ENCODE peak calls at places on chromosomes 1 and 21, in six cellular contexts. X, W, K, P, O and C are unnamed samples. For H3K4me1, the result is how much of the 10 kb centered on the place peaks cover.

GRCh38 chr1:225476100-225476511 is 48.3 kb upstream of the LBR start:
- DNase-seq in X (no peak), W (no peak), K (no peak), P (no peak), O (peak), C (no peak)

GRCh38 chr21:38806942-38807284 is 1.2 kb downstream of the ETS2 start:
- DNase-seq in X (peak), W (no peak), K (no peak), P (no peak), O (no peak), C (no peak)

GRCh38 chr1:17108786-17109185 is 10.5 kb downstream of the PADI2 start:
- DNase-seq in X (peak), W (peak), K (no peak), P (no peak), O (no peak), C (peak)

GRCh38 chr1:204711947-204712701 is 26.6 kb upstream of the LRRN2 start:
- DNase-seq in X (no peak), W (peak), K (no peak), P (peak), O (no peak), C (peak)

GRCh38 chr1:184617433-184618029 is 137.1 kb downstream of the EDEM3 start:
- DNase-seq in X (no peak), W (no peak), K (no peak), P (no peak), O (no peak), C (no peak)

GRCh38 chr1:33425900-33426299 is 5.0 kb downstream of the PHC2 start:
- DNase-seq in X (no peak), W (no peak), K (no peak), P (no peak), O (no peak), C (no peak)

GRCh38 chr1:2339206-2340085 is 51.9 kb downstream of the MORN1 start:
- DNase-seq in X (no peak), W (no peak), K (no peak), P (no peak), O (no peak), C (no peak)

GRCh38 chr1:29956343-29957030 is 720.2 kb downstream of the PTPRU start:
- DNase-seq in X (no peak), W (no peak), K (no peak), P (no peak), O (no peak), C (no peak)

GRCh38 chr1:226637147-226637935 is 88.8 kb downstream of the STUM start:
- DNase-seq in X (no peak), W (peak), K (peak), P (peak), O (peak), C (no peak)

GRCh38 chr1:157045251-157046218 is at the start of gene ARHGEF11:
- DNase-seq in X (peak), W (peak), K (peak), P (peak), O (peak), C (peak)

GRCh38 chr1:167554028-167554779 is 642 bp upstream of the CREG1 start:
- DNase-seq in X (no peak), W (no peak), K (peak), P (no peak), O (no peak), C (no peak)
- H3K4me1 ChIP-seq in X (under half), W (under half), K (under half), P (under half), O (under half), C (under half)

DNA sequence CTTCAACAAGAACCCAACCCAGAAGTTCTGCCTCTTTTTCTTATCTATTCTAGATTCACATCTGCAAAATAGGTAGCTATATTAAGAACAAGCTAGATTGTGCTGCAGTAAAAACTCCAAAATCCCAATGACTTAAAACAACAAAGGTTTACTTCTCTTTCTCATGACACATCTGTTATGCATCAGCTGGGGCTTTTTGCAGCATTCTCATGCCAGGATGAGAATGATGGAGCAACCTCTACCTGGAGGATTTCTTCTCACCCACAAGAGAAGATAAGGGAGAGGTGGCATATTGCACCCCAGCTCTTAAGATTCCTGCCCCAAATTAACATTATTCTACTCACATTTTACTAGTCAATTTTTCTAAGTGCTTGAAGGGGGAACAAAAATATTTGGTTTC is 152.3 kb upstream of the SPAG17 start:
- DNase-seq in X (no peak), W (no peak), K (no peak), P (no peak), O (no peak), C (no peak)
- H3K27ac ChIP-seq in X (no peak), W (no peak), K (no peak), P (no peak), O (no peak), C (no peak)

GRCh38 chr1:89199515-89199914 is 773 bp upstream of the GBP4 start:
- DNase-seq in X (no peak), W (no peak), K (no peak), P (no peak), O (no peak), C (no peak)

GRCh38 chr1:89200668-89201488 is 2.1 kb upstream of the GBP4 start:
- DNase-seq in X (no peak), W (no peak), K (no peak), P (no peak), O (no peak), C (no peak)

GRCh38 chr1:89198081-89198480 is 661 bp downstream of the GBP4 start:
- DNase-seq in X (no peak), W (no peak), K (no peak), P (no peak), O (no peak), C (no peak)

GRCh38 chr1:89198500-89199072 is at the start of gene GBP4:
- DNase-seq in X (peak), W (peak), K (peak), P (peak), O (peak), C (peak)

DNA sequence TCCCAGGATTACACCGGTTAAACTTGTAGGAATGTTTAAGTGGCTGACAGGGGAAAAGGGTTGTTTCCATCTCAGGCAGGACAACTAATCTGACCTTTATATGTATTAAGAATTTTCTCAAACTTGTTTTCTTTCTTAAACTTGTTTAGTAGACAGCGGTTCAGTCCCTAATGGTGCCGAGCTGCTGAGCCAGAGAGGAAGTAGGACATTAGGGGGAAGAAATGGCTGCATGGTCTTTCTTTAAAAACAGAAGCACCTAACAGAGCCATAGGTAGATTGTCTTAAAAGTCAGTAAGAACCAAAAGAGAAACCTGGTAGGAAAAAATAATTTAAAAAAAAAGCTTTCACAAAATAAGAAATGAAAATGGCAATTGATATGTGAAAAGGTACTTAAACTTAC is 3.3 kb downstream of the GBP4 start:
- DNase-seq in X (no peak), W (no peak), K (no peak), P (no peak), O (no peak), C (no peak)
- H3K4me3 ChIP-seq in X (no peak), W (no peak), K (no peak), P (peak), O (peak), C (no peak)

DNA sequence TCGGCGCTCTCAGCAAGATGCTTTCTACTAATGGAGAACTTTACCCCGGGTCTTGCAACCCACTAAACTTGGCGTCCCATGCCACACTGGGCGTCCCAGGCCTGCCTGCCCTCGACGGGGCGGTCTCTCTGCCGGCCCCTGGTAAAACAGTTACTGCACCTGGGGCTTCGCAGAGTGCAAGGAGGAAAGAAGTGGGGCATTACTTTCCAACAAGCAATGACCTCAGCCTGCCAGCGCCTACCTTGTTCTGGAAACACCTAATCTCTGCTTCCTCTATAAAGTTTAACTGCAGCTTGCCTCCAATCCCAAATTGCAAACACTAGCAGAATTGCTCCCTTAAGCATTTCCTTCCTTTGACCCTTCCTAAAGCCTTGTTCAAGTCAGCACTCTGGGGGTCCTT is 27.7 kb upstream of the NFIA start:
- DNase-seq in X (no peak), W (no peak), K (no peak), P (no peak), O (no peak), C (peak)
- H3K4me1 ChIP-seq in X (under half), W (under half), K (under half), P (half or more), O (under half), C (under half)